ENCODE peak calls at places on chromosomes 12 and 14, in seven cellular contexts. One of them, this sample, is unnamed.

GRCh38 chr12:14827043-14827442 is 13.1 kb upstream of the SMCO3 start:
- DNase-seq in fibroblast of pulmonary artery: no peak
- DNase-seq in neural crest cell: no peak
- DNase-seq in HT-29: no peak
- DNase-seq in hepatocyte: no peak
- DNase-seq in fibroblast of lung: no peak
- DNase-seq in NCI-H1092 treated with DMSO at 0.1 percent for 48 hours: no peak
- DNase-seq in this sample: no peak

GRCh38 chr14:60760648-60761364 is 26.2 kb downstream of the MNAT1 start:
- DNase-seq in fibroblast of lung: no peak
- DNase-seq in hepatocyte: peak
- DNase-seq in HT-29: peak
- DNase-seq in NCI-H1092 treated with DMSO at 0.1 percent for 48 hours: peak
- DNase-seq in neural crest cell: no peak
- DNase-seq in fibroblast of pulmonary artery: no peak
- DNase-seq in this sample: no peak

GRCh38 chr12:55704824-55705780 is 2.6 kb downstream of the ITGA7 start:
- DNase-seq in neural crest cell: no peak
- DNase-seq in HT-29: no peak
- DNase-seq in NCI-H1092 treated with DMSO at 0.1 percent for 48 hours: no peak
- DNase-seq in hepatocyte: no peak
- DNase-seq in fibroblast of pulmonary artery: no peak
- DNase-seq in fibroblast of lung: no peak
- DNase-seq in this sample: no peak

GRCh38 chr12:92596388-92596787 is 106.4 kb upstream of the PLEKHG7 start:
- DNase-seq in fibroblast of lung: peak
- DNase-seq in hepatocyte: peak
- DNase-seq in neural crest cell: no peak
- DNase-seq in fibroblast of pulmonary artery: peak
- DNase-seq in NCI-H1092 treated with DMSO at 0.1 percent for 48 hours: no peak
- DNase-seq in HT-29: no peak
- DNase-seq in this sample: no peak

GRCh38 chr14:68791078-68791983 is 1.5 kb downstream of the ZFP36L1 start:
- DNase-seq in fibroblast of pulmonary artery: peak
- DNase-seq in HT-29: peak
- DNase-seq in NCI-H1092 treated with DMSO at 0.1 percent for 48 hours: no peak
- DNase-seq in neural crest cell: no peak
- DNase-seq in hepatocyte: no peak
- DNase-seq in fibroblast of lung: peak
- DNase-seq in this sample: no peak

GRCh38 chr12:6198556-6198955 is 1.6 kb upstream of the CD9 start:
- DNase-seq in fibroblast of lung: no peak
- DNase-seq in HT-29: no peak
- DNase-seq in neural crest cell: no peak
- DNase-seq in hepatocyte: peak
- DNase-seq in fibroblast of pulmonary artery: no peak
- DNase-seq in NCI-H1092 treated with DMSO at 0.1 percent for 48 hours: no peak
- DNase-seq in this sample: no peak

GRCh38 chr14:80213602-80214001 is 2.3 kb upstream of the DIO2 start:
- DNase-seq in fibroblast of lung: peak
- DNase-seq in hepatocyte: peak
- DNase-seq in NCI-H1092 treated with DMSO at 0.1 percent for 48 hours: no peak
- DNase-seq in neural crest cell: no peak
- DNase-seq in HT-29: peak
- DNase-seq in fibroblast of pulmonary artery: peak
- DNase-seq in this sample: no peak

GRCh38 chr12:51307655-51308593 is 16.1 kb downstream of the BIN2 start:
- DNase-seq in hepatocyte: peak
- DNase-seq in HT-29: peak
- DNase-seq in NCI-H1092 treated with DMSO at 0.1 percent for 48 hours: no peak
- DNase-seq in neural crest cell: no peak
- DNase-seq in fibroblast of lung: peak
- DNase-seq in fibroblast of pulmonary artery: peak
- DNase-seq in this sample: no peak

GRCh38 chr14:100832311-100832960 is 6.5 kb downstream of the MEG3 start:
- DNase-seq in neural crest cell: no peak
- DNase-seq in fibroblast of lung: no peak
- DNase-seq in NCI-H1092 treated with DMSO at 0.1 percent for 48 hours: no peak
- DNase-seq in hepatocyte: no peak
- DNase-seq in fibroblast of pulmonary artery: no peak
- DNase-seq in HT-29: no peak
- DNase-seq in this sample: no peak

GRCh38 chr12:111598637-111599458 is at the start of gene ATXN2:
- DNase-seq in HT-29: peak
- DNase-seq in fibroblast of lung: no peak
- DNase-seq in NCI-H1092 treated with DMSO at 0.1 percent for 48 hours: peak
- DNase-seq in neural crest cell: peak
- DNase-seq in fibroblast of pulmonary artery: no peak
- DNase-seq in hepatocyte: peak
- DNase-seq in this sample: peak

GRCh38 chr12:8572507-8572906 is 31.8 kb upstream of the CLEC4E start:
- DNase-seq in NCI-H1092 treated with DMSO at 0.1 percent for 48 hours: no peak
- DNase-seq in neural crest cell: no peak
- DNase-seq in fibroblast of pulmonary artery: no peak
- DNase-seq in fibroblast of lung: no peak
- DNase-seq in hepatocyte: no peak
- DNase-seq in HT-29: no peak
- DNase-seq in this sample: no peak

GRCh38 chr12:9910716-9911421 is 21.3 kb downstream of the CLEC2A start:
- DNase-seq in fibroblast of lung: no peak
- DNase-seq in NCI-H1092 treated with DMSO at 0.1 percent for 48 hours: no peak
- DNase-seq in fibroblast of pulmonary artery: no peak
- DNase-seq in HT-29: no peak
- DNase-seq in hepatocyte: peak
- DNase-seq in neural crest cell: no peak
- DNase-seq in this sample: no peak

GRCh38 chr14:105378873-105379685 is 19.3 kb upstream of the TEX22 start:
- DNase-seq in hepatocyte: no peak
- DNase-seq in fibroblast of lung: no peak
- DNase-seq in NCI-H1092 treated with DMSO at 0.1 percent for 48 hours: no peak
- DNase-seq in fibroblast of pulmonary artery: no peak
- DNase-seq in neural crest cell: no peak
- DNase-seq in HT-29: no peak
- DNase-seq in this sample: no peak

GRCh38 chr12:49557187-49557916 is 10.6 kb downstream of the MCRS1 start:
- DNase-seq in fibroblast of lung: no peak
- DNase-seq in neural crest cell: no peak
- DNase-seq in hepatocyte: no peak
- DNase-seq in HT-29: no peak
- DNase-seq in fibroblast of pulmonary artery: no peak
- DNase-seq in NCI-H1092 treated with DMSO at 0.1 percent for 48 hours: no peak
- DNase-seq in this sample: no peak

GRCh38 chr12:107485731-107486130 is 199.9 kb upstream of the PWP1 start:
- DNase-seq in NCI-H1092 treated with DMSO at 0.1 percent for 48 hours: no peak
- DNase-seq in fibroblast of pulmonary artery: no peak
- DNase-seq in hepatocyte: no peak
- DNase-seq in neural crest cell: no peak
- DNase-seq in HT-29: no peak
- DNase-seq in fibroblast of lung: peak
- DNase-seq in this sample: no peak

GRCh38 chr12:55937956-55938355 is 7.0 kb downstream of the DGKA start:
- DNase-seq in fibroblast of pulmonary artery: no peak
- DNase-seq in hepatocyte: no peak
- DNase-seq in neural crest cell: no peak
- DNase-seq in HT-29: no peak
- DNase-seq in NCI-H1092 treated with DMSO at 0.1 percent for 48 hours: no peak
- DNase-seq in fibroblast of lung: peak
- DNase-seq in this sample: no peak

GRCh38 chr12:6828671-6829531 is 694 bp downstream of the P3H3 start:
- DNase-seq in NCI-H1092 treated with DMSO at 0.1 percent for 48 hours: peak
- DNase-seq in neural crest cell: no peak
- DNase-seq in hepatocyte: peak
- DNase-seq in fibroblast of pulmonary artery: peak
- DNase-seq in fibroblast of lung: peak
- DNase-seq in HT-29: peak
- DNase-seq in this sample: peak

GRCh38 chr14:21084988-21085853 is 13.2 kb downstream of the ZNF219 start:
- DNase-seq in hepatocyte: no peak
- DNase-seq in fibroblast of pulmonary artery: peak
- DNase-seq in HT-29: no peak
- DNase-seq in neural crest cell: no peak
- DNase-seq in NCI-H1092 treated with DMSO at 0.1 percent for 48 hours: no peak
- DNase-seq in fibroblast of lung: peak
- DNase-seq in this sample: no peak

GRCh38 chr14:89212386-89213235 is 204.4 kb downstream of the FOXN3 start:
- DNase-seq in fibroblast of pulmonary artery: no peak
- DNase-seq in hepatocyte: no peak
- DNase-seq in neural crest cell: no peak
- DNase-seq in fibroblast of lung: no peak
- DNase-seq in HT-29: no peak
- DNase-seq in NCI-H1092 treated with DMSO at 0.1 percent for 48 hours: peak
- DNase-seq in this sample: no peak

GRCh38 chr12:107448198-107448597 is 237.4 kb upstream of the PWP1 start:
- DNase-seq in NCI-H1092 treated with DMSO at 0.1 percent for 48 hours: no peak
- DNase-seq in fibroblast of lung: no peak
- DNase-seq in neural crest cell: peak
- DNase-seq in hepatocyte: no peak
- DNase-seq in HT-29: no peak
- DNase-seq in fibroblast of pulmonary artery: peak
- DNase-seq in this sample: no peak

GRCh38 chr12:48302161-48302896 is 48.4 kb downstream of the ZNF641 start:
- DNase-seq in fibroblast of pulmonary artery: peak
- DNase-seq in fibroblast of lung: no peak
- DNase-seq in HT-29: no peak
- DNase-seq in NCI-H1092 treated with DMSO at 0.1 percent for 48 hours: no peak
- DNase-seq in hepatocyte: no peak
- DNase-seq in neural crest cell: no peak
- DNase-seq in this sample: no peak

GRCh38 chr14:68549966-68550705 is 242.7 kb downstream of the ZFP36L1 start:
- DNase-seq in HT-29: no peak
- DNase-seq in fibroblast of pulmonary artery: peak
- DNase-seq in fibroblast of lung: no peak
- DNase-seq in NCI-H1092 treated with DMSO at 0.1 percent for 48 hours: no peak
- DNase-seq in neural crest cell: no peak
- DNase-seq in hepatocyte: no peak
- DNase-seq in this sample: no peak

GRCh38 chr14:101873401-101873800 is 91.0 kb upstream of the DYNC1H1 start:
- DNase-seq in neural crest cell: no peak
- DNase-seq in hepatocyte: no peak
- DNase-seq in NCI-H1092 treated with DMSO at 0.1 percent for 48 hours: no peak
- DNase-seq in fibroblast of pulmonary artery: no peak
- DNase-seq in fibroblast of lung: no peak
- DNase-seq in HT-29: no peak
- DNase-seq in this sample: no peak

GRCh38 chr12:100251917-100252316 is 15.0 kb downstream of the DEPDC4 start:
- DNase-seq in fibroblast of lung: peak
- DNase-seq in fibroblast of pulmonary artery: no peak
- DNase-seq in NCI-H1092 treated with DMSO at 0.1 percent for 48 hours: peak
- DNase-seq in hepatocyte: peak
- DNase-seq in neural crest cell: no peak
- DNase-seq in HT-29: peak
- DNase-seq in this sample: no peak

GRCh38 chr12:70557583-70558263 is 79.5 kb downstream of the PTPRB start:
- DNase-seq in HT-29: no peak
- DNase-seq in fibroblast of pulmonary artery: no peak
- DNase-seq in neural crest cell: no peak
- DNase-seq in fibroblast of lung: no peak
- DNase-seq in NCI-H1092 treated with DMSO at 0.1 percent for 48 hours: no peak
- DNase-seq in hepatocyte: no peak
- DNase-seq in this sample: no peak

GRCh38 chr14:100604126-100604501 is 16.9 kb upstream of the BEGAIN start:
- DNase-seq in fibroblast of pulmonary artery: no peak
- DNase-seq in HT-29: no peak
- DNase-seq in fibroblast of lung: no peak
- DNase-seq in neural crest cell: no peak
- DNase-seq in hepatocyte: no peak
- DNase-seq in NCI-H1092 treated with DMSO at 0.1 percent for 48 hours: no peak
- DNase-seq in this sample: peak

GRCh38 chr14:61121293-61121897 is 140.3 kb downstream of the SLC38A6 start:
- DNase-seq in hepatocyte: no peak
- DNase-seq in HT-29: peak
- DNase-seq in NCI-H1092 treated with DMSO at 0.1 percent for 48 hours: no peak
- DNase-seq in neural crest cell: no peak
- DNase-seq in fibroblast of pulmonary artery: peak
- DNase-seq in fibroblast of lung: no peak
- DNase-seq in this sample: no peak

GRCh38 chr12:40107803-40108620 is 2.1 kb upstream of the SLC2A13 start:
- DNase-seq in hepatocyte: no peak
- DNase-seq in NCI-H1092 treated with DMSO at 0.1 percent for 48 hours: no peak
- DNase-seq in HT-29: no peak
- DNase-seq in fibroblast of lung: no peak
- DNase-seq in neural crest cell: no peak
- DNase-seq in fibroblast of pulmonary artery: no peak
- DNase-seq in this sample: no peak

GRCh38 chr14:67820428-67820881 is 876 bp downstream of the RAD51B start:
- DNase-seq in neural crest cell: no peak
- DNase-seq in fibroblast of lung: peak
- DNase-seq in NCI-H1092 treated with DMSO at 0.1 percent for 48 hours: no peak
- DNase-seq in fibroblast of pulmonary artery: peak
- DNase-seq in hepatocyte: peak
- DNase-seq in HT-29: peak
- DNase-seq in this sample: no peak

GRCh38 chr12:74776378-74776777 is 238.7 kb downstream of the ATXN7L3B start:
- DNase-seq in neural crest cell: no peak
- DNase-seq in HT-29: no peak
- DNase-seq in fibroblast of lung: no peak
- DNase-seq in NCI-H1092 treated with DMSO at 0.1 percent for 48 hours: no peak
- DNase-seq in hepatocyte: no peak
- DNase-seq in fibroblast of pulmonary artery: no peak
- DNase-seq in this sample: no peak

GRCh38 chr12:23729354-23729753 is 220.1 kb downstream of the SOX5 start:
- DNase-seq in fibroblast of pulmonary artery: peak
- DNase-seq in neural crest cell: no peak
- DNase-seq in HT-29: no peak
- DNase-seq in hepatocyte: no peak
- DNase-seq in NCI-H1092 treated with DMSO at 0.1 percent for 48 hours: no peak
- DNase-seq in fibroblast of lung: peak
- DNase-seq in this sample: no peak

GRCh38 chr12:28925726-28926376 is 223.2 kb upstream of the FAR2 start:
- DNase-seq in fibroblast of lung: peak
- DNase-seq in hepatocyte: no peak
- DNase-seq in fibroblast of pulmonary artery: peak
- DNase-seq in HT-29: no peak
- DNase-seq in NCI-H1092 treated with DMSO at 0.1 percent for 48 hours: no peak
- DNase-seq in neural crest cell: no peak
- DNase-seq in this sample: no peak

This sample was measured in B cell.